ENCODE peak calls at places on chromosome 10, in six cellular contexts. Y, N, P, G, E and S are unnamed samples.

GRCh38 chr10:114374141-114374791 is 30.0 kb downstream of the AFAP1L2 start:
- DNase-seq in Y (peak; percentile 70), N (no peak), P (no peak), G (no peak), E (peak; percentile 17), S (no peak)

GRCh38 chr10:4849555-4850242 is 23.7 kb downstream of the AKR1E2 start:
- DNase-seq in Y (peak; percentile 98), N (peak; percentile 82), P (peak; percentile 94), G (peak; percentile 88), E (peak; percentile 96), S (peak; percentile 93)

GRCh38 chr10:90742189-90742588 is 115.7 kb downstream of the HTR7 start:
- DNase-seq in Y (peak; percentile 32), N (no peak), P (no peak), G (peak; percentile 69), E (peak; percentile 0), S (no peak)

GRCh38 chr10:132939957-132940790 is 2.2 kb downstream of the CFAP46 start:
- DNase-seq in Y (peak; percentile 69), N (no peak), P (peak; percentile 73), G (peak; percentile 63), E (peak; percentile 47), S (peak; percentile 27)

GRCh38 chr10:59678884-59679301 is 30.8 kb downstream of the SLC16A9 start:
- DNase-seq in Y (peak; percentile 10), N (no peak), P (no peak), G (peak; percentile 95), E (no peak), S (no peak)

GRCh38 chr10:132064771-132065437 is 842 bp upstream of the JAKMIP3 start:
- DNase-seq in Y (no peak), N (no peak), P (no peak), G (no peak), E (no peak), S (no peak)

GRCh38 chr10:17474595-17474994 is 20.2 kb upstream of the ST8SIA6 start:
- DNase-seq in Y (peak; percentile 45), N (no peak), P (no peak), G (peak; percentile 16), E (peak; percentile 11), S (no peak)

GRCh38 chr10:79444243-79445119 is 943 bp downstream of the ZCCHC24 start:
- DNase-seq in Y (peak; percentile 75), N (no peak), P (peak; percentile 86), G (peak; percentile 98), E (peak; percentile 68), S (peak; percentile 31)

GRCh38 chr10:127694580-127695193 is 42.3 kb upstream of the FOXI2 start:
- DNase-seq in Y (peak; percentile 6), N (no peak), P (peak; percentile 84), G (peak; percentile 42), E (no peak), S (peak; percentile 16)

GRCh38 chr10:5557799-5558771 is 33.3 kb downstream of the CALML3 start:
- DNase-seq in Y (no peak), N (no peak), P (peak; percentile 37), G (no peak), E (no peak), S (no peak)

GRCh38 chr10:3623746-3624145 is 161.3 kb downstream of the KLF6 start:
- DNase-seq in Y (peak; percentile 91), N (no peak), P (no peak), G (no peak), E (peak; percentile 87), S (no peak)

GRCh38 chr10:38118072-38118807 is 24.1 kb downstream of the ZNF37A start:
- DNase-seq in Y (peak; percentile 12), N (no peak), P (no peak), G (peak; percentile 6), E (peak; percentile 20), S (no peak)

GRCh38 chr10:16941865-16942264 is 124.6 kb upstream of the RSU1 start:
- DNase-seq in Y (no peak), N (no peak), P (no peak), G (no peak), E (no peak), S (no peak)

GRCh38 chr10:70256463-70256862 is 23.2 kb upstream of the PPA1 start:
- DNase-seq in Y (no peak), N (no peak), P (no peak), G (no peak), E (no peak), S (no peak)

DNA sequence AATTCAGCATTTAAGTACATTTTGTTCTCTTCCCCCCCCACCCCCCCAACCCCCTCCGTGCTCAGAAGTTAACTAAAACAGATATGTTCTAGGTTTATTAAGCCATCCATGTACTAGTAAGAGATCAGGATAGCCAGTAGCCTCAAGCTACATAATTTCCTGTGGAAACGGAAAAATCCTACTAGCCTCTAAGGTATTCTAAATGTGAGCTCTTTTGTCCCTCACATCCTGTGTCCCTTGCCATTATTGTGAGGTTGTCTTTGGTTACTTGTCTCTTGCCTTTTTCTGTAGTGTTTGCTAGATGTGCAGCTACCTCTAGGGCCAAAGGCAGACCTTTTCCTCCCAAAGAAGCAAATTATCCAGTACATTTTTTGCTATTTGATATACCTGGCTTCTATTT is 92.1 kb downstream of the BTRC start:
- DNase-seq in Y (no peak), N (no peak), P (peak; percentile 27), G (no peak), E (no peak), S (no peak)
- H3K27ac ChIP-seq in Y (peak overlapping the region; percentile 74), N (no peak overlapping the region), P (no peak overlapping the region), G (no peak overlapping the region), E (no peak overlapping the region), S (no peak overlapping the region)

GRCh38 chr10:124992462-124993344 is 50.8 kb downstream of the ZRANB1 start:
- DNase-seq in Y (peak; percentile 88), N (no peak), P (peak; percentile 70), G (peak; percentile 68), E (peak; percentile 63), S (peak; percentile 53)
- H3K27ac ChIP-seq in Y (no peak overlapping the region), N (peak overlapping the region; percentile 25), P (no peak overlapping the region), G (no peak overlapping the region), E (no peak overlapping the region), S (no peak overlapping the region)

GRCh38 chr10:31062856-31063255 is 31.2 kb upstream of the ZNF438 start:
- DNase-seq in Y (peak; percentile 67), N (no peak), P (no peak), G (no peak), E (peak; percentile 14), S (no peak)
- H3K27ac ChIP-seq in Y (no peak overlapping the region), N (peak overlapping the region; percentile 15), P (no peak overlapping the region), G (no peak overlapping the region), E (no peak overlapping the region), S (no peak overlapping the region)

GRCh38 chr10:129793479-129793878 is 170.6 kb downstream of the EBF3 start:
- DNase-seq in Y (no peak), N (no peak), P (no peak), G (no peak), E (no peak), S (no peak)

GRCh38 chr10:129794056-129794455 is 170.0 kb downstream of the EBF3 start:
- DNase-seq in Y (no peak), N (no peak), P (no peak), G (no peak), E (no peak), S (no peak)

GRCh38 chr10:129792864-129793263 is 171.2 kb downstream of the EBF3 start:
- DNase-seq in Y (no peak), N (no peak), P (no peak), G (no peak), E (no peak), S (no peak)

GRCh38 chr10:129788211-129788610 is 175.9 kb downstream of the EBF3 start:
- DNase-seq in Y (no peak), N (no peak), P (no peak), G (no peak), E (no peak), S (no peak)

GRCh38 chr10:129790710-129791446 is 173.2 kb downstream of the EBF3 start:
- DNase-seq in Y (no peak), N (no peak), P (no peak), G (no peak), E (no peak), S (no peak)
- H3K27ac ChIP-seq in Y (no peak overlapping the region), N (no peak overlapping the region), P (no peak overlapping the region), G (no peak overlapping the region), E (no peak overlapping the region), S (no peak overlapping the region)

GRCh38 chr10:129951841-129952240 is 12.2 kb downstream of the EBF3 start:
- DNase-seq in Y (no peak), N (no peak), P (no peak), G (no peak), E (no peak), S (no peak)

GRCh38 chr10:129955591-129956284 is 8.3 kb downstream of the EBF3 start:
- DNase-seq in Y (peak; percentile 56), N (no peak), P (peak; percentile 32), G (peak; percentile 13), E (no peak), S (peak; percentile 33)

GRCh38 chr10:129954916-129955315 is 9.2 kb downstream of the EBF3 start:
- DNase-seq in Y (no peak), N (no peak), P (no peak), G (no peak), E (no peak), S (no peak)

GRCh38 chr10:129952771-129953489 is 11.1 kb downstream of the EBF3 start:
- DNase-seq in Y (peak; percentile 74), N (no peak), P (peak; percentile 59), G (no peak), E (peak; percentile 40), S (no peak)

GRCh38 chr10:129953541-129954031 is 10.5 kb downstream of the EBF3 start:
- DNase-seq in Y (peak; percentile 66), N (no peak), P (no peak), G (no peak), E (no peak), S (no peak)
- H3K27ac ChIP-seq in Y (no peak overlapping the region), N (no peak overlapping the region), P (no peak overlapping the region), G (no peak overlapping the region), E (peak overlapping the region; percentile 50), S (no peak overlapping the region)

DNA sequence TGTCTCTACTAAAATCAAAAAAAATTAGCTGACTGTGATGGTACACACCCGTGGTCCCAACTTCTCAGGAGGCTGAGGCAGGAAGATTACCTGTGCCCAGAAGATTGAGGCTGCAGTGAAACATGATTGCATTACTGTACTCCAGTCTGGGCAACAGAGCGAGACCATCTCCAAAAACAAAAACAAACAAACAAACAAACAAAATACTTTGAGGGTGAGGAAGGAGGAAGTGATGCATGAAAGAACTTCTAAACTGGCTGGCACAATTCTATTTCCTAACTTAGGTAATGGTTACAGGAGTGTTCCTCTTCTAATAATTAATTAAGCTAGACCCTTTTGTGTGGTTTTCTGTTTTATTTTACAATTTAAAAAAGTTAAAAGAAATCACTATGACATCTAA is 15.5 kb downstream of the WAPL start:
- DNase-seq in Y (no peak), N (no peak), P (no peak), G (no peak), E (no peak), S (no peak)
- H3K27ac ChIP-seq in Y (peak overlapping the region; percentile 34), N (no peak overlapping the region), P (no peak overlapping the region), G (no peak overlapping the region), E (no peak overlapping the region), S (no peak overlapping the region)

GRCh38 chr10:80462986-80463741 is 9.1 kb downstream of the TSPAN14 start:
- DNase-seq in Y (no peak), N (no peak), P (no peak), G (no peak), E (peak; percentile 81), S (no peak)

GRCh38 chr10:80463868-80464267 is 9.8 kb downstream of the TSPAN14 start:
- DNase-seq in Y (no peak), N (no peak), P (no peak), G (no peak), E (no peak), S (no peak)

GRCh38 chr10:80460399-80461207 is 6.5 kb downstream of the TSPAN14 start:
- DNase-seq in Y (peak; percentile 72), N (no peak), P (peak; percentile 39), G (no peak), E (peak; percentile 63), S (peak; percentile 92)

GRCh38 chr10:80461208-80462183 is 7.4 kb downstream of the TSPAN14 start:
- DNase-seq in Y (peak; percentile 60), N (no peak), P (no peak), G (no peak), E (no peak), S (no peak)

GRCh38 chr10:80462277-80462985 is 8.3 kb downstream of the TSPAN14 start:
- DNase-seq in Y (peak; percentile 70), N (no peak), P (no peak), G (no peak), E (peak; percentile 34), S (no peak)
- H3K27ac ChIP-seq in Y (peak overlapping the region; percentile 80), N (peak overlapping the region; percentile 23), P (peak overlapping the region; percentile 2), G (no peak overlapping the region), E (peak overlapping the region; percentile 69), S (peak overlapping the region; percentile 92)